ENCODE peak calls at places on chromosomes 3 and 15, in five cellular contexts. C, U, T, Y and E are unnamed samples.

GRCh38 chr15:101267320-101268104 is 9.8 kb downstream of the SELENOS start:
- DNase-seq in C (peak), U (no peak), T (peak), Y (peak), E (no peak)

GRCh38 chr15:25182736-25183445 is 228.1 kb downstream of the SNRPN start:
- DNase-seq in C (no peak), U (no peak), T (no peak), Y (no peak), E (peak)

GRCh38 chr3:10338591-10339369 is 17.9 kb upstream of the SEC13 start:
- DNase-seq in C (no peak), U (no peak), T (no peak), Y (peak), E (no peak)

GRCh38 chr3:79618883-79619282 is 148.9 kb downstream of the ROBO1 start:
- DNase-seq in C (no peak), U (no peak), T (no peak), Y (no peak), E (no peak)

GRCh38 chr3:29057326-29057725 is 223.5 kb upstream of the RBMS3 start:
- DNase-seq in C (no peak), U (no peak), T (no peak), Y (peak), E (no peak)

GRCh38 chr15:92886229-92886628 is 13.9 kb upstream of the CHD2 start:
- DNase-seq in C (no peak), U (no peak), T (no peak), Y (no peak), E (no peak)

GRCh38 chr3:149195221-149195620 is 26.4 kb downstream of the CP start:
- DNase-seq in C (no peak), U (no peak), T (no peak), Y (no peak), E (no peak)

GRCh38 chr3:81923038-81923437 is 161.6 kb upstream of the GBE1 start:
- DNase-seq in C (no peak), U (no peak), T (no peak), Y (no peak), E (no peak)

GRCh38 chr3:66164155-66164554 is 56.6 kb upstream of the SLC25A26 start:
- DNase-seq in C (no peak), U (no peak), T (no peak), Y (no peak), E (no peak)

GRCh38 chr3:10772230-10773161 is 43.5 kb upstream of the SLC6A11 start:
- DNase-seq in C (no peak), U (no peak), T (no peak), Y (peak), E (peak)

GRCh38 chr3:122572940-122573412 is 4.5 kb upstream of the PARP15 start:
- DNase-seq in C (no peak), U (no peak), T (no peak), Y (no peak), E (no peak)

GRCh38 chr3:117910820-117911524 is 1123.7 kb downstream of the IGSF11 start:
- DNase-seq in C (no peak), U (no peak), T (no peak), Y (peak), E (no peak)

GRCh38 chr3:43178891-43179366 is 73.0 kb upstream of the POMGNT2 start:
- DNase-seq in C (peak), U (no peak), T (no peak), Y (no peak), E (no peak)

GRCh38 chr15:33545866-33546265 is 235.1 kb downstream of the RYR3 start:
- DNase-seq in C (no peak), U (no peak), T (no peak), Y (no peak), E (no peak)

GRCh38 chr15:96348112-96349027 is 17.9 kb downstream of the NR2F2 start:
- DNase-seq in C (no peak), U (no peak), T (no peak), Y (peak), E (no peak)

GRCh38 chr15:73305331-73306211 is 63.2 kb downstream of the HCN4 start:
- DNase-seq in C (no peak), U (peak), T (no peak), Y (peak), E (no peak)

GRCh38 chr3:134941820-134942219 is 146.8 kb downstream of the EPHB1 start:
- DNase-seq in C (no peak), U (peak), T (no peak), Y (no peak), E (no peak)

GRCh38 chr15:88725305-88726220 is 77.7 kb upstream of the ACAN start:
- DNase-seq in C (no peak), U (no peak), T (no peak), Y (no peak), E (no peak)

GRCh38 chr3:156659260-156659659 is 15.1 kb upstream of the TIPARP start:
- DNase-seq in C (no peak), U (peak), T (no peak), Y (no peak), E (no peak)

GRCh38 chr3:24680214-24680967 is 185.7 kb upstream of the THRB start:
- DNase-seq in C (peak), U (peak), T (no peak), Y (peak), E (no peak)

GRCh38 chr15:55791576-55792400 is 48.8 kb upstream of the PRTG start:
- DNase-seq in C (no peak), U (no peak), T (no peak), Y (no peak), E (no peak)

GRCh38 chr3:191417457-191417729 is 43.6 kb upstream of the PYDC2 start:
- DNase-seq in C (no peak), U (no peak), T (no peak), Y (no peak), E (no peak)

GRCh38 chr3:14428087-14429067 is 26.0 kb downstream of the SLC6A6 start:
- DNase-seq in C (peak), U (no peak), T (no peak), Y (no peak), E (no peak)

GRCh38 chr3:167606836-167607235 is 46.9 kb downstream of the WDR49 start:
- DNase-seq in C (no peak), U (no peak), T (no peak), Y (no peak), E (no peak)

GRCh38 chr3:133895208-133896001 is at the start of gene RAB6B:
- DNase-seq in C (no peak), U (peak), T (no peak), Y (peak), E (no peak)

GRCh38 chr3:12318758-12319621 is 30.1 kb downstream of the PPARG start:
- DNase-seq in C (no peak), U (no peak), T (no peak), Y (no peak), E (no peak)

GRCh38 chr15:80026754-80027153 is 32.7 kb upstream of the ZFAND6 start:
- DNase-seq in C (no peak), U (no peak), T (no peak), Y (no peak), E (no peak)

GRCh38 chr15:85282504-85283115 is 97.8 kb upstream of the AKAP13 start:
- DNase-seq in C (no peak), U (no peak), T (no peak), Y (no peak), E (no peak)

GRCh38 chr3:108223928-108224327 is 1.7 kb upstream of the IFT57 start:
- DNase-seq in C (no peak), U (no peak), T (no peak), Y (no peak), E (no peak)

GRCh38 chr15:95470997-95471692 is 859.4 kb upstream of the NR2F2 start:
- DNase-seq in C (no peak), U (no peak), T (no peak), Y (no peak), E (no peak)

GRCh38 chr15:58566029-58566428 is 134.2 kb downstream of the LIPC start:
- DNase-seq in C (no peak), U (no peak), T (no peak), Y (no peak), E (no peak)